ENCODE peak calls at places on chromosome 18, in six cellular contexts. C is heart left ventricle, B is kidney, U is A549, K is pancreas, E is OCI-LY7. R is an unnamed sample. For H3K4me1, the result is how much of the 10 kb centered on the place peaks cover.

GRCh38 chr18:70363861-70364260 is 75.0 kb downstream of the SOCS6 start:
- DNase-seq in C (no peak), B (no peak), K (no peak), E (no peak), U (no peak), R (no peak)

GRCh38 chr18:34352385-34353163 is 127.9 kb upstream of the NOL4 start:
- DNase-seq in K (no peak), E (no peak), C (no peak), B (no peak), U (no peak), R (no peak)

GRCh38 chr18:55489742-55490055 is 98.3 kb downstream of the TCF4 start:
- DNase-seq in U (no peak), K (no peak), E (peak), C (no peak), B (no peak), R (no peak)

GRCh38 chr18:30094556-30094955 is 948.0 kb downstream of the DSC3 start:
- DNase-seq in C (no peak), B (no peak), K (no peak), E (no peak), U (no peak), R (no peak)

GRCh38 chr18:79522451-79523220 is 126.9 kb downstream of the NFATC1 start:
- DNase-seq in U (no peak), K (peak), C (no peak), E (peak), B (peak), R (peak)

GRCh38 chr18:68406761-68407160 is 308.1 kb downstream of the TMX3 start:
- DNase-seq in E (no peak), U (no peak), K (no peak), B (no peak), C (no peak), R (no peak)

GRCh38 chr18:2853926-2854664 is 7.3 kb downstream of the EMILIN2 start:
- DNase-seq in E (no peak), U (no peak), B (no peak), K (no peak), C (no peak), R (no peak)

GRCh38 chr18:48022531-48023330 is 92.3 kb upstream of the SMAD2 start:
- DNase-seq in E (peak), B (no peak), U (peak), K (no peak), C (no peak), R (no peak)

GRCh38 chr18:35042389-35043066 is 1.3 kb downstream of the MAPRE2 start:
- DNase-seq in E (peak), U (no peak), C (no peak), K (no peak), B (no peak), R (no peak)

GRCh38 chr18:67468038-67468437 is 48.5 kb downstream of the DSEL start:
- DNase-seq in B (no peak), K (no peak), C (no peak), E (peak), U (no peak), R (no peak)

GRCh38 chr18:2570772-2571199 is 519 bp downstream of the METTL4 start:
- DNase-seq in C (peak), U (peak), E (peak), K (peak), B (peak), R (peak)

GRCh38 chr18:33735428-33735827 is 157.4 kb downstream of the ASXL3 start:
- DNase-seq in B (no peak), K (no peak), U (no peak), C (no peak), E (no peak), R (no peak)

GRCh38 chr18:35095983-35096676 is 54.9 kb downstream of the MAPRE2 start:
- DNase-seq in C (no peak), B (no peak), K (no peak), E (no peak), U (no peak), R (no peak)

GRCh38 chr18:79317718-79318117 is 78.0 kb upstream of the NFATC1 start:
- DNase-seq in B (no peak), C (no peak), U (no peak), E (no peak), K (no peak), R (no peak)

GRCh38 chr18:35043207-35043606 is 2.0 kb downstream of the MAPRE2 start:
- DNase-seq in E (no peak), U (no peak), C (no peak), K (no peak), B (no peak), R (no peak)

GRCh38 chr18:21257383-21257782 is 15.4 kb downstream of the GREB1L start:
- DNase-seq in B (no peak), K (no peak), E (no peak), U (no peak), C (no peak), R (no peak)

GRCh38 chr18:45792551-45793294 is 32.8 kb upstream of the SIGLEC15 start:
- DNase-seq in C (no peak), B (no peak), E (no peak), K (no peak), U (no peak), R (no peak)

GRCh38 chr18:11324956-11325873 is 175.8 kb upstream of the PIEZO2 start:
- DNase-seq in K (no peak), B (no peak), U (no peak), E (no peak), C (no peak), R (no peak)

GRCh38 chr18:26051845-26052244 is 38.6 kb downstream of the SS18 start:
- DNase-seq in U (no peak), C (no peak), B (no peak), K (no peak), E (no peak), R (no peak)

DNA sequence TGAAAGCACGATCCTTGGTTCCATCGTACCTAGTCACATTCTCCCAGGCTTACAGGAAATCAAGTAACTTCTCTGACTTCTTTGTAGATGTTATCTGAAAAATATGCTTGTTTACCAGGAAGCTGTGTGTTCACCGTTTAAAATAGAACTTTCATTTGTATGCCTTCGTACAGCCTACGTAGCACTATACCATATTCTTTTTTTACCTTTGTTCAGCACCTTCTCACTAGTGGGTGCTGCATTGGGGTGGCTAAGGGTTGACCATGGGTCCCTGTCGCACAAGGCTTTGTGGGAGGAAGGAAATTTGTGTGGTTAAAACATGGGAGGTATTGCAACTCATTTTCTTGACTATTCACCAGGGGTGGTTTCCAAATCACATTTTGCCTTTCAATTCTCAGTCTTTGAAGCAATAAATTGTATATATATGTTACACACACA is 16.6 kb downstream of the MALT1 start:
- DNase-seq in C (no peak), E (no peak), U (no peak), K (no peak), B (no peak), R (no peak)
- H3K27ac ChIP-seq in C (peak), E (no peak), U (no peak), K (no peak), B (no peak), R (no peak)

GRCh38 chr18:37565138-37565984 is at the start of gene CELF4:
- DNase-seq in K (peak), C (no peak), U (no peak), B (no peak), E (no peak), R (peak)

GRCh38 chr18:37563810-37564511 is 1.6 kb downstream of the CELF4 start:
- DNase-seq in U (no peak), B (no peak), E (no peak), C (no peak), K (no peak), R (no peak)

GRCh38 chr18:37565985-37566478 is 434 bp upstream of the CELF4 start:
- DNase-seq in U (peak), E (no peak), C (peak), B (peak), K (peak), R (peak)

GRCh38 chr18:37566479-37567060 is 972 bp upstream of the CELF4 start:
- DNase-seq in U (no peak), K (no peak), C (no peak), B (no peak), E (no peak), R (peak)

DNA sequence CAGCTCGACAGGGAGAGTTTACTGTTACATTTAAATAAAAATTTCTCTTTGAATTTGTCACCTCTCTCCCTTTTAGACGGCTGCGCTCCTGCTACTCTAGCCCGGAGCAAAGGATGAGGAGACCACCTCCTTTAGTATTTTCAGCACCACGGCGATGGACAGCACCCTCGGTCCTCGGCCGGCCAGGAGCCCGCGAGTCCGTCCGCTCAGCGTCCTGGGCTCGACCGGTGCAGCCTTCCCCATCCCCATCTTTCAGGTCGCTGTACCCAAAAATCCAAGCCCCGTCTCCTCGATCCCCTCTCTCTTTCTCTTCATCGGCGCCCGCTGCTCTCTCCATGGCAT is 831 bp downstream of the CELF4 start:
- DNase-seq in B (peak), C (peak), E (no peak), K (peak), U (no peak), R (peak)
- H3K4me3 ChIP-seq in B (peak), C (peak), E (no peak), K (peak), U (no peak), R (peak)

GRCh38 chr18:63181706-63182105 is 137.9 kb downstream of the BCL2 start:
- DNase-seq in C (no peak), U (no peak), B (no peak), E (no peak), K (no peak), R (no peak)
- H3K4me1 ChIP-seq in C (under half), U (under half), B (under half), E (under half), K (under half), R (under half)

DNA sequence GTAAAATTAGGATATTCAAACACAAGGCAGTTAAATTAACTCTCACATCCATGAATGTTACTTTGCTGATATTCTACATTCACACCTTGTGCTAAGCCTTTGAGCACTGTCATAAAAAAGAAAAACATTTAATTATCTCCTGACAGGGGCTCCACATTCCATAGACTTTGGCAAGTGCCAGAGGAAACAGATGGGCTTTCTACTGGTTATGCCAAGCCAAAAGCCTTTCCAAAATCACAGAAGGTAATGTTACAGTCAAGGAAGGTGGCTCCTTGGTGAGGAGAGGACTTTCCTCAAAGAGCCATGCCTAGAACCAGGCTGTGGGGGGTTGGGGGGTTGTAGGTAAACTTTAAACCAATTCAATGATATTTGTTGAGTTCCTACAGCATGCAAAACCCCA is 12.4 kb downstream of the MYO5B start:
- DNase-seq in E (no peak), K (no peak), U (no peak), C (no peak), B (no peak), R (no peak)
- H3K27ac ChIP-seq in E (no peak), K (no peak), U (no peak), C (no peak), B (no peak), R (no peak)

GRCh38 chr18:23238152-23238531 is 102.9 kb downstream of the CABLES1 start:
- DNase-seq in U (no peak), B (no peak), C (peak), E (no peak), K (no peak), R (no peak)

GRCh38 chr18:23238651-23239349 is 103.5 kb downstream of the CABLES1 start:
- DNase-seq in U (no peak), E (no peak), C (no peak), K (no peak), B (no peak), R (no peak)

GRCh38 chr18:23239350-23239692 is 104.0 kb downstream of the CABLES1 start:
- DNase-seq in K (no peak), U (no peak), E (peak), C (no peak), B (no peak), R (no peak)

GRCh38 chr18:23236876-23237468 is 101.7 kb downstream of the CABLES1 start:
- DNase-seq in B (no peak), K (no peak), U (no peak), C (no peak), E (no peak), R (no peak)

DNA sequence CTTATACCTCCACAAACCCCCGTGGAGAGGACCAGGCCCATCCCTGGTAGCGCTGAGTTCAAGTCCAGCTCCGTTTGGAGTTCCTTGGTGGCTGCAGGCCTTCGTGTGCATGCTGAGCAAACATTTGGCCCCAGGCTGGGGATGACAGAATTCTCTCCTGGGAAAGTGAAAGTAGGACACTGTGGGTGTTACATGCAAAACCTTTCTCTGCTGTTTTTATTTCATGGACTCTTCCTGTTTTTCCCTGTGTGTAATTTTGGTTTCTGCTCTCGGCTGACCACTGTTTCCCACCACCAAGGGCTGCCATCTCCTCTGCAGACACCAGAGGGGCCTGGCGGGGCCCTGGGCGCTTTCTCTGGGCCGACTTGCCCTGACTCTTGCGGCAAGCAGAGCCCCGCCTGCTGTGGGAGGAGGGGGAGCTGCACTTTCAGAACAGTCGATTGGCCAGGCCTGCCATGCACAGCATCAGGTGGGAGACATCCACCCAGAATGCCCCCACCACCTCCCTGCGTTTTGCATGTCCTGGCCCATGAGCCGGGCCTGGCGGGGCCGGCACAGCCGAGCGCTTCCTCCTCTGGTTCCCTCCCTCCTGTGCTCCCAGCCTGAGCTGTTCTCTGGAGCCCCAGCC is 102.4 kb downstream of the CABLES1 start:
- DNase-seq in E (peak), U (no peak), K (peak), C (peak), B (peak), R (peak)
- H3K4me3 ChIP-seq in E (peak), U (no peak), K (no peak), C (no peak), B (peak), R (peak)

GRCh38 chr18:78151948-78152725 is 827.5 kb upstream of the SALL3 start:
- DNase-seq in E (no peak), K (no peak), U (no peak), C (no peak), B (no peak), R (no peak)
- H3K4me1 ChIP-seq in E (under half), K (under half), U (under half), C (under half), B (under half), R (under half)

GRCh38 chr18:7272268-7273049 is 41.6 kb downstream of the LRRC30 start:
- DNase-seq in K (peak), B (peak), E (no peak), C (peak), U (peak), R (peak)
- H3K27ac ChIP-seq in K (peak), B (peak), E (no peak), C (peak), U (peak), R (peak)

GRCh38 chr18:57585846-57586242 is 658 bp downstream of the FECH start:
- DNase-seq in U (no peak), C (no peak), B (no peak), E (peak), K (no peak), R (no peak)
- H3K4me3 ChIP-seq in U (peak), C (peak), B (peak), E (peak), K (peak), R (peak)

GRCh38 chr18:14781671-14782070 is 33.7 kb downstream of the ANKRD30B start:
- DNase-seq in E (no peak), K (no peak), U (no peak), B (no peak), C (no peak), R (no peak)
- H3K4me1 ChIP-seq in E (under half), K (under half), U (under half), B (under half), C (under half), R (under half)

R was measured in upper lobe of right lung.